ENCODE peak calls at places on chromosome 14, in four cellular contexts. K is NCI-H1092, Z is amniotic stem cell, C is glomerular endothelial cell. D is an unnamed sample.

GRCh38 chr14:63203618-63204406 is 431 bp upstream of the RHOJ start:
- DNase-seq in K (peak; percentile 91), C (peak; percentile 95), Z (peak; percentile 96), D (peak; percentile 98)

GRCh38 chr14:93142854-93143652 is 27.3 kb upstream of the ITPK1 start:
- DNase-seq in C (no peak), K (no peak), Z (no peak), D (no peak)

GRCh38 chr14:51473808-51474207 is 177.9 kb upstream of the FRMD6 start:
- DNase-seq in C (no peak), K (no peak), Z (no peak), D (no peak)

GRCh38 chr14:102683399-102684275 is 91.2 kb downstream of the RCOR1 start:
- DNase-seq in C (no peak), Z (no peak), K (no peak), D (no peak)

GRCh38 chr14:65137648-65138317 is 35.5 kb upstream of the MAX start:
- DNase-seq in Z (no peak), K (no peak), C (no peak), D (no peak)

GRCh38 chr14:35878272-35879140 is 52.4 kb downstream of the BRMS1L start:
- DNase-seq in Z (no peak), C (peak; percentile 42), K (no peak), D (peak; percentile 68)

GRCh38 chr14:69573841-69574265 is 818 bp downstream of the CCDC177 start:
- DNase-seq in Z (no peak), C (no peak), K (peak; percentile 66), D (no peak)

GRCh38 chr14:89377544-89377943 is 39.5 kb downstream of the FOXN3 start:
- DNase-seq in Z (no peak), C (no peak), K (no peak), D (no peak)

GRCh38 chr14:74863274-74863673 is 12.7 kb downstream of the PROX2 start:
- DNase-seq in K (no peak), C (no peak), Z (no peak), D (no peak)

GRCh38 chr14:104978774-104979691 is 859 bp upstream of the AHNAK2 start:
- DNase-seq in C (no peak), Z (no peak), K (no peak), D (no peak)

GRCh38 chr14:75188520-75189267 is 12.3 kb upstream of the TMED10 start:
- DNase-seq in K (no peak), C (no peak), Z (no peak), D (no peak)

D was measured in AG04450.